ENCODE peak calls at places on chromosomes 12 and 14, in ten cellular contexts. One of them, this sample, is unnamed.

GRCh38 chr14:92670177-92670576 is 78.2 kb downstream of the LGMN start:
- DNase-seq in Peyer's patch: no peak
- DNase-seq in thyroid gland: no peak
- DNase-seq in A549: no peak
- DNase-seq in uterus: no peak
- DNase-seq in stomach: no peak
- DNase-seq in gastrocnemius medialis: no peak
- DNase-seq in IMR-90: peak; percentile 86
- DNase-seq in breast epithelium: no peak
- DNase-seq in spleen: no peak
- DNase-seq in this sample: no peak

GRCh38 chr12:57173089-57173488 is 25.7 kb upstream of the LRP1-AS start:
- DNase-seq in thyroid gland: no peak
- DNase-seq in stomach: no peak
- DNase-seq in Peyer's patch: peak; percentile 63
- DNase-seq in spleen: no peak
- DNase-seq in A549: peak; percentile 55
- DNase-seq in IMR-90: no peak
- DNase-seq in uterus: no peak
- DNase-seq in breast epithelium: no peak
- DNase-seq in gastrocnemius medialis: no peak
- DNase-seq in this sample: peak; percentile 51

GRCh38 chr14:104113631-104114420 is 24.6 kb upstream of the KIF26A start:
- DNase-seq in spleen: peak; percentile 68
- DNase-seq in IMR-90: no peak
- DNase-seq in thyroid gland: peak; percentile 1
- DNase-seq in uterus: no peak
- DNase-seq in A549: no peak
- DNase-seq in Peyer's patch: peak; percentile 44
- DNase-seq in breast epithelium: peak; percentile 41
- DNase-seq in stomach: peak; percentile 26
- DNase-seq in gastrocnemius medialis: no peak
- DNase-seq in this sample: no peak

GRCh38 chr14:64931123-64931522 is 11.4 kb downstream of the GPX2 start:
- DNase-seq in IMR-90: no peak
- DNase-seq in A549: no peak
- DNase-seq in spleen: no peak
- DNase-seq in Peyer's patch: no peak
- DNase-seq in thyroid gland: no peak
- DNase-seq in gastrocnemius medialis: no peak
- DNase-seq in uterus: no peak
- DNase-seq in stomach: no peak
- DNase-seq in breast epithelium: no peak
- DNase-seq in this sample: no peak

GRCh38 chr14:77554816-77555599 is 56.4 kb upstream of the ISM2 start:
- DNase-seq in A549: no peak
- DNase-seq in stomach: no peak
- DNase-seq in IMR-90: no peak
- DNase-seq in breast epithelium: no peak
- DNase-seq in uterus: no peak
- DNase-seq in thyroid gland: no peak
- DNase-seq in spleen: no peak
- DNase-seq in gastrocnemius medialis: no peak
- DNase-seq in Peyer's patch: no peak
- DNase-seq in this sample: no peak

GRCh38 chr12:108788076-108788782 is 56.9 kb upstream of the CORO1C start:
- DNase-seq in spleen: peak; percentile 50
- DNase-seq in IMR-90: no peak
- DNase-seq in Peyer's patch: no peak
- DNase-seq in gastrocnemius medialis: no peak
- DNase-seq in uterus: peak; percentile 85
- DNase-seq in A549: no peak
- DNase-seq in thyroid gland: no peak
- DNase-seq in stomach: no peak
- DNase-seq in breast epithelium: no peak
- DNase-seq in this sample: peak; percentile 44

GRCh38 chr14:96797943-96798349 is 764 bp downstream of the VRK1 start:
- DNase-seq in spleen: no peak
- DNase-seq in IMR-90: no peak
- DNase-seq in uterus: no peak
- DNase-seq in stomach: no peak
- DNase-seq in breast epithelium: no peak
- DNase-seq in thyroid gland: no peak
- DNase-seq in A549: peak; percentile 9
- DNase-seq in gastrocnemius medialis: no peak
- DNase-seq in Peyer's patch: no peak
- DNase-seq in this sample: no peak

GRCh38 chr12:24424889-24425600 is 475.6 kb upstream of the SOX5 start:
- DNase-seq in breast epithelium: no peak
- DNase-seq in spleen: no peak
- DNase-seq in Peyer's patch: no peak
- DNase-seq in uterus: no peak
- DNase-seq in A549: no peak
- DNase-seq in IMR-90: no peak
- DNase-seq in gastrocnemius medialis: no peak
- DNase-seq in stomach: no peak
- DNase-seq in thyroid gland: no peak
- DNase-seq in this sample: no peak

GRCh38 chr12:32305163-32305562 is 94.2 kb upstream of the FGD4 start:
- DNase-seq in IMR-90: peak; percentile 50
- DNase-seq in breast epithelium: no peak
- DNase-seq in stomach: no peak
- DNase-seq in A549: peak; percentile 15
- DNase-seq in gastrocnemius medialis: no peak
- DNase-seq in Peyer's patch: no peak
- DNase-seq in thyroid gland: no peak
- DNase-seq in spleen: no peak
- DNase-seq in uterus: no peak
- DNase-seq in this sample: no peak

GRCh38 chr12:25716842-25717241 is 163.8 kb upstream of the LMNTD1 start:
- DNase-seq in uterus: no peak
- DNase-seq in stomach: no peak
- DNase-seq in spleen: no peak
- DNase-seq in A549: no peak
- DNase-seq in breast epithelium: no peak
- DNase-seq in Peyer's patch: no peak
- DNase-seq in thyroid gland: no peak
- DNase-seq in IMR-90: no peak
- DNase-seq in gastrocnemius medialis: no peak
- DNase-seq in this sample: no peak

GRCh38 chr14:63666326-63666725 is 24.7 kb upstream of the WDR89 start:
- DNase-seq in stomach: no peak
- DNase-seq in uterus: no peak
- DNase-seq in IMR-90: no peak
- DNase-seq in A549: no peak
- DNase-seq in gastrocnemius medialis: no peak
- DNase-seq in thyroid gland: no peak
- DNase-seq in Peyer's patch: no peak
- DNase-seq in spleen: no peak
- DNase-seq in breast epithelium: no peak
- DNase-seq in this sample: no peak

GRCh38 chr14:68552075-68552474 is 240.8 kb downstream of the ZFP36L1 start:
- DNase-seq in spleen: no peak
- DNase-seq in gastrocnemius medialis: no peak
- DNase-seq in uterus: no peak
- DNase-seq in A549: no peak
- DNase-seq in stomach: no peak
- DNase-seq in breast epithelium: no peak
- DNase-seq in thyroid gland: no peak
- DNase-seq in Peyer's patch: peak; percentile 27
- DNase-seq in IMR-90: no peak
- DNase-seq in this sample: no peak

GRCh38 chr14:68549966-68550705 is 242.7 kb downstream of the ZFP36L1 start:
- DNase-seq in uterus: no peak
- DNase-seq in stomach: no peak
- DNase-seq in Peyer's patch: no peak
- DNase-seq in A549: no peak
- DNase-seq in thyroid gland: peak; percentile 63
- DNase-seq in breast epithelium: no peak
- DNase-seq in gastrocnemius medialis: peak; percentile 44
- DNase-seq in IMR-90: no peak
- DNase-seq in spleen: no peak
- DNase-seq in this sample: no peak

GRCh38 chr14:68549057-68549421 is 243.8 kb downstream of the ZFP36L1 start:
- DNase-seq in gastrocnemius medialis: peak; percentile 85
- DNase-seq in thyroid gland: peak; percentile 47
- DNase-seq in IMR-90: peak; percentile 72
- DNase-seq in A549: peak; percentile 51
- DNase-seq in stomach: no peak
- DNase-seq in spleen: no peak
- DNase-seq in Peyer's patch: no peak
- DNase-seq in uterus: no peak
- DNase-seq in breast epithelium: no peak
- DNase-seq in this sample: peak; percentile 25

GRCh38 chr14:68552597-68552996 is 240.3 kb downstream of the ZFP36L1 start:
- DNase-seq in breast epithelium: no peak
- DNase-seq in spleen: no peak
- DNase-seq in Peyer's patch: peak; percentile 58
- DNase-seq in A549: no peak
- DNase-seq in uterus: no peak
- DNase-seq in gastrocnemius medialis: no peak
- DNase-seq in thyroid gland: peak; percentile 54
- DNase-seq in IMR-90: peak; percentile 20
- DNase-seq in stomach: no peak
- DNase-seq in this sample: peak; percentile 39

DNA sequence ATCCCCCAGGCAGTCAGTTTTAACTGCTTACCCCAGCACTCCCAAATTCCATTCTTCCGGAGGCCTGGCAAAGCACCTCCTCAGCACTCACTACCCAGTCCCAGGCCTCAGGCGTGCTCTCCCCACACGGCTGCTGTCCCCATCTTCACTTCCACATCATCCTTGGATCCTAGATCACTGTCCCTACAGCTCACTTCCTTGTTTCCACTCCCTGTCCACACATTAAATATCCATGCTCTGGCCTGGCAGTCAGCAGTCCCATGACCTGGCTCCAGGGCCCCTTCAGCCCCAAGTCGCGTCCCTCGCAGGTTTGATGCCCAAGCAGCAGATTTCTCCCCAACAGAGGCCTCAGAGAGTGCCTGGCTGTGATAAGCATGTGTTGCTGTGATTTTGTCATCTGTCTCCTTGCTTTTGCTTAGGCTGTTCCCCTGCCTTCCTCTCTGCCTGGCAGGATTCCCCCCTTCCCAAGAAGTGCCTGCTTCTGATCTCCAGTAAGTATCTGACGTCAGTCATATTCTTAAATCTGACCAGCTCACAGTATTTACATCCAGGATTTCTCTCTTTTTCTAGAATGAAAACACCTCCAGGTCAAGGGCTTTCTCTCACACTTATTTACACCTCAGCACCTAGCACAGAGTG is 241.7 kb downstream of the ZFP36L1 start:
- DNase-seq in stomach: no peak
- DNase-seq in Peyer's patch: no peak
- DNase-seq in gastrocnemius medialis: peak; percentile 59
- DNase-seq in breast epithelium: no peak
- DNase-seq in uterus: no peak
- DNase-seq in thyroid gland: no peak
- DNase-seq in A549: no peak
- DNase-seq in IMR-90: no peak
- DNase-seq in spleen: no peak
- DNase-seq in this sample: no peak
- H3K27ac ChIP-seq in stomach: peak overlapping the region; percentile 95
- H3K27ac ChIP-seq in Peyer's patch: peak overlapping the region; percentile 95
- H3K27ac ChIP-seq in gastrocnemius medialis: peak overlapping the region; percentile 98
- H3K27ac ChIP-seq in breast epithelium: peak overlapping the region; percentile 80
- H3K27ac ChIP-seq in uterus: peak overlapping the region; percentile 90
- H3K27ac ChIP-seq in thyroid gland: peak overlapping the region; percentile 73
- H3K27ac ChIP-seq in A549: peak overlapping the region; percentile 75
- H3K27ac ChIP-seq in IMR-90: peak overlapping the region; percentile 51
- H3K27ac ChIP-seq in spleen: no peak overlapping the region
- H3K27ac ChIP-seq in this sample: peak overlapping the region; percentile 83

GRCh38 chr12:51970904-51971646 is 19.6 kb downstream of the ACVR1B start:
- DNase-seq in breast epithelium: no peak
- DNase-seq in gastrocnemius medialis: no peak
- DNase-seq in A549: peak; percentile 66
- DNase-seq in thyroid gland: no peak
- DNase-seq in spleen: no peak
- DNase-seq in Peyer's patch: peak; percentile 59
- DNase-seq in stomach: no peak
- DNase-seq in uterus: no peak
- DNase-seq in IMR-90: peak; percentile 80
- DNase-seq in this sample: no peak
- H3K4me3 ChIP-seq in breast epithelium: no peak overlapping the region
- H3K4me3 ChIP-seq in gastrocnemius medialis: no peak overlapping the region
- H3K4me3 ChIP-seq in A549: peak overlapping the region; percentile 16
- H3K4me3 ChIP-seq in thyroid gland: no peak overlapping the region
- H3K4me3 ChIP-seq in spleen: no peak overlapping the region
- H3K4me3 ChIP-seq in Peyer's patch: no peak overlapping the region
- H3K4me3 ChIP-seq in stomach: no peak overlapping the region
- H3K4me3 ChIP-seq in uterus: no peak overlapping the region
- H3K4me3 ChIP-seq in IMR-90: peak overlapping the region; percentile 7
- H3K4me3 ChIP-seq in this sample: no peak overlapping the region

DNA sequence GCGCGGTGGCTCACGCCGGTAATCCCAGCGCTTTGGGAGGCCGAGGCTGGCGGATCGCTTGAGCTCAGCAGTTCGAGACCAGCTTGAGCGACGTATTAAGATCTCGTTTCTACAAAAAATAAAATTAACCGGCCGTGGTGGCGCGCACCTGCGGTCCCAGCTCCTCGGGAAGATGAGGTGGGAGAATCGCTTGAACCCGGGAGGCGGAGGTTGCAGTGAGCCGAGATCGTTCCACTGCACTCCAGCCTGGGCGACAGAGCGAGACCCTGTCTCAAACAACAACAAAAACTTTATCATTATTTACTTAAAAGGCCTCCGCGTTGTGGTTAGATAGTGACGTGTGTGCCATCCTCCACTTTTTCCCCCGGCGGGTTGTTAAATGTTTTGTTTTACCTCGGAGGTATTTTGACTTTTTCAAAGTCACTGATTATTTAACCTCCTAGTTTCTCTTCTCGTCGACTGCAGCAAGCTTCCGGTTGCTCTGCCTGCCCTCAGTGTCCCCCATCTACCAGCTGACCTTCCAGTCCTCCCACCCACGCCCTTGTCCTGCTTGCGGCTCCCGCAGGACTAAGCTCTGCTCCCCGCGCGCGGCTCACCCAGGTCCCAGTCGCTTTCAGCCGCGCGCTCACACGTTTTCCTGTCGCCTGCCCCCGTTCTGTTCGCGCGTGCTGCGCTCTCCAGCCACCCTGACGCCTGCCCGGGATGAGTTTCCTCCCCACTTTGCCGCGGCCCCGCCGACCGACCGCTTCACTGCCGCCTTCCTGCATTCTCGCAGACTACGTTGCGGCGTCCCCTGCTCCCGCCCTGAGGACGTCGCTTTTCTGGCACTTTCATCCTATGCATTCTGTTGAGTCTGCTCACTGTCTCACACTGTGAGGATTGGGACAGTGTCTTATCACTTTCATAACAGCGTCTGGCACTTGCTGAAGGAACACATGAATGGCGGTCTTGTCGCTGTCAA is 1.2 kb upstream of the SCAF11 start:
- DNase-seq in stomach: peak; percentile 75
- DNase-seq in thyroid gland: peak; percentile 79
- DNase-seq in Peyer's patch: peak; percentile 88
- DNase-seq in spleen: peak; percentile 94
- DNase-seq in breast epithelium: peak; percentile 73
- DNase-seq in A549: peak; percentile 60
- DNase-seq in IMR-90: peak; percentile 43
- DNase-seq in uterus: peak; percentile 63
- DNase-seq in gastrocnemius medialis: peak; percentile 81
- DNase-seq in this sample: peak; percentile 83
- TF ChIP-seq POLR2A in stomach: no peak
- TF ChIP-seq POLR2A in thyroid gland: peak; percentile 26
- TF ChIP-seq POLR2A in Peyer's patch: no peak
- TF ChIP-seq POLR2A in spleen: peak; percentile 59
- TF ChIP-seq POLR2A in breast epithelium: peak; percentile 60
- TF ChIP-seq POLR2A in A549: peak; percentile 93
- TF ChIP-seq POLR2A in IMR-90: peak; percentile 30
- TF ChIP-seq POLR2A in uterus: no peak
- TF ChIP-seq POLR2A in gastrocnemius medialis: peak; percentile 84
- TF ChIP-seq POLR2A in this sample: no peak

GRCh38 chr12:2876431-2877046 is 435 bp downstream of the FOXM1 start:
- DNase-seq in IMR-90: no peak
- DNase-seq in stomach: no peak
- DNase-seq in gastrocnemius medialis: no peak
- DNase-seq in thyroid gland: no peak
- DNase-seq in A549: peak; percentile 71
- DNase-seq in breast epithelium: no peak
- DNase-seq in Peyer's patch: no peak
- DNase-seq in uterus: no peak
- DNase-seq in spleen: no peak
- DNase-seq in this sample: no peak
- H3K27ac ChIP-seq in IMR-90: peak overlapping the region; percentile 75
- H3K27ac ChIP-seq in stomach: peak overlapping the region; percentile 96
- H3K27ac ChIP-seq in gastrocnemius medialis: peak overlapping the region; percentile 87
- H3K27ac ChIP-seq in thyroid gland: no peak overlapping the region
- H3K27ac ChIP-seq in A549: peak overlapping the region; percentile 95
- H3K27ac ChIP-seq in breast epithelium: peak overlapping the region; percentile 98
- H3K27ac ChIP-seq in Peyer's patch: peak overlapping the region; percentile 96
- H3K27ac ChIP-seq in uterus: peak overlapping the region; percentile 95
- H3K27ac ChIP-seq in spleen: no peak overlapping the region
- H3K27ac ChIP-seq in this sample: peak overlapping the region; percentile 89

This sample was measured in testis.